ENCODE peak calls at places on chromosomes 13 and 19, in six cellular contexts. L, J, T, Y, X and G are unnamed samples.

GRCh38 chr19:7550987-7551761 is 15.7 kb downstream of the PNPLA6 start:
- DNase-seq in J (peak; percentile 56), T (peak; percentile 88), Y (peak; percentile 46), X (peak; percentile 41), L (peak; percentile 81), G (peak; percentile 6)

GRCh38 chr19:27744926-27745844 is 1467.8 kb downstream of the UQCRFS1 start:
- DNase-seq in Y (no peak), T (no peak), X (peak; percentile 5), L (no peak), J (no peak), G (no peak)

GRCh38 chr13:33249066-33249465 is 36.5 kb downstream of the STARD13 start:
- DNase-seq in J (no peak), L (no peak), X (no peak), T (no peak), Y (no peak), G (no peak)

GRCh38 chr19:14370169-14370998 is 10.9 kb upstream of the ADGRE5 start:
- DNase-seq in J (no peak), L (no peak), T (peak; percentile 68), Y (peak; percentile 82), X (no peak), G (peak; percentile 42)

GRCh38 chr19:34962945-34963530 is 991 bp downstream of the ZNF792 start:
- DNase-seq in L (no peak), J (no peak), X (no peak), Y (no peak), T (no peak), G (no peak)

GRCh38 chr19:47035127-47035494 is 13.3 kb downstream of the TMEM160 start:
- DNase-seq in T (no peak), J (no peak), Y (no peak), X (no peak), L (no peak), G (no peak)

GRCh38 chr13:110820311-110820710 is 94.6 kb downstream of the ANKRD10 start:
- DNase-seq in L (no peak), Y (no peak), T (no peak), X (no peak), J (no peak), G (no peak)

GRCh38 chr19:18232540-18233223 is 6.4 kb upstream of the PDE4C start:
- DNase-seq in X (no peak), T (no peak), Y (no peak), J (no peak), L (no peak), G (no peak)

GRCh38 chr19:42606660-42607351 is 12.1 kb upstream of the CEACAM8 start:
- DNase-seq in J (no peak), L (peak; percentile 56), Y (no peak), T (peak; percentile 91), X (no peak), G (peak; percentile 19)

GRCh38 chr19:47681936-47682335 is 31.3 kb upstream of the EHD2 start:
- DNase-seq in L (peak; percentile 41), Y (no peak), X (no peak), J (no peak), T (no peak), G (no peak)

GRCh38 chr19:16579381-16579780 is 7.2 kb upstream of the SLC35E1 start:
- DNase-seq in T (no peak), L (no peak), X (no peak), Y (no peak), J (no peak), G (no peak)

GRCh38 chr19:58357798-58358145 is 4.5 kb upstream of the A1BG start:
- DNase-seq in L (no peak), T (peak; percentile 39), J (no peak), Y (no peak), X (no peak), G (no peak)

GRCh38 chr13:66210677-66211076 is 1019.5 kb downstream of the PCDH9 start:
- DNase-seq in T (no peak), Y (no peak), L (no peak), J (no peak), X (no peak), G (no peak)

GRCh38 chr13:111551421-111551820 is 231.0 kb downstream of the TEX29 start:
- DNase-seq in L (no peak), Y (no peak), J (no peak), T (no peak), X (no peak), G (no peak)

GRCh38 chr19:7852851-7853759 is 21.1 kb downstream of the PRR36 start:
- DNase-seq in J (peak; percentile 49), X (no peak), L (peak; percentile 89), T (peak; percentile 90), Y (peak; percentile 63), G (peak; percentile 75)

GRCh38 chr19:19405919-19406877 is 723 bp downstream of the GATAD2A start:
- DNase-seq in X (no peak), J (peak; percentile 51), Y (peak; percentile 46), L (peak; percentile 76), T (peak; percentile 76), G (peak; percentile 17)

GRCh38 chr19:42433503-42434260 is 6.5 kb upstream of the LIPE start:
- DNase-seq in Y (peak; percentile 67), L (peak; percentile 81), J (peak; percentile 46), T (peak; percentile 78), X (peak; percentile 66), G (peak; percentile 69)

GRCh38 chr13:22311734-22312404 is 641.0 kb downstream of the FGF9 start:
- DNase-seq in L (no peak), Y (no peak), X (peak; percentile 47), T (no peak), J (peak; percentile 16), G (no peak)

GRCh38 chr13:111599791-111600190 is 279.3 kb downstream of the TEX29 start:
- DNase-seq in X (no peak), J (no peak), Y (no peak), L (no peak), T (no peak), G (no peak)

GRCh38 chr13:82412749-82413148 is 1469.5 kb downstream of the SLITRK1 start:
- DNase-seq in T (no peak), X (no peak), L (no peak), J (no peak), Y (no peak), G (no peak)

GRCh38 chr19:57903298-57904174 is 12.9 kb downstream of the ZNF417 start:
- DNase-seq in T (no peak), J (no peak), L (no peak), Y (no peak), X (no peak), G (no peak)

GRCh38 chr13:34913040-34913439 is 29.0 kb upstream of the NBEA start:
- DNase-seq in T (no peak), L (no peak), X (no peak), Y (no peak), J (no peak), G (no peak)

GRCh38 chr19:50334741-50335421 is 5.7 kb upstream of the KCNC3 start:
- DNase-seq in L (peak; percentile 51), Y (no peak), J (no peak), X (no peak), T (peak; percentile 38), G (no peak)
- H3K9me3 ChIP-seq in L (no peaks in the 10 kb centered on the region), Y (no peaks in the 10 kb centered on the region), J (no peaks in the 10 kb centered on the region), X (no peaks in the 10 kb centered on the region), T (no peaks in the 10 kb centered on the region), G (no peaks in the 10 kb centered on the region)

GRCh38 chr13:25186187-25186586 is 14.1 kb upstream of the AMER2 start:
- DNase-seq in L (no peak), X (no peak), Y (no peak), T (no peak), J (no peak), G (no peak)
- TF ChIP-seq CTCF in L (no peak), X (no peak), Y (no peak), T (no peak), J (no peak), G (no peak)

DNA sequence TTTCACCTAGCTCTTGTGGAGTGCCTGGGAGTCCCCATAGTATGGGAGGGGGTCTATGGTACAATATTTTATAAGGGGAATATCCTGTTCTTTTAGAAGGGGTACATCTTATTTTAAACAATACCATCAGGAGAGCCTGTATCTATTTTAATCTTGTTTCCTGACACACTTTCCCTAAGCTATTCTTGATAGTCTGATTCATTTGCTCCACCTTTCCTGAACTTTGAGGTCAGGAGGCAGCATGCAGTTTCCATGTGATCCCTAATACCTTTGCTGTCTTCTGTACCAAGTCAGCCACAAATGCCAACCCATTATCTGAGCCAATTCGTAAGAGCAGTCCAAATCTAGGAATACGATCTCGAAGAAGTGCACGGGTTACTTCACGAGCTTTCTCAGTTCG is 86.2 kb downstream of the SLC25A15 start:
- DNase-seq in Y (no peak), J (no peak), L (no peak), X (no peak), T (no peak), G (no peak)
- H3K9me3 ChIP-seq in Y (peaks cover 10% of the 10 kb centered on the region), J (no peaks in the 10 kb centered on the region), L (peaks cover 71% of the 10 kb centered on the region), X (peaks cover 60% of the 10 kb centered on the region), T (peaks cover 56% of the 10 kb centered on the region), G (peaks cover 64% of the 10 kb centered on the region)

DNA sequence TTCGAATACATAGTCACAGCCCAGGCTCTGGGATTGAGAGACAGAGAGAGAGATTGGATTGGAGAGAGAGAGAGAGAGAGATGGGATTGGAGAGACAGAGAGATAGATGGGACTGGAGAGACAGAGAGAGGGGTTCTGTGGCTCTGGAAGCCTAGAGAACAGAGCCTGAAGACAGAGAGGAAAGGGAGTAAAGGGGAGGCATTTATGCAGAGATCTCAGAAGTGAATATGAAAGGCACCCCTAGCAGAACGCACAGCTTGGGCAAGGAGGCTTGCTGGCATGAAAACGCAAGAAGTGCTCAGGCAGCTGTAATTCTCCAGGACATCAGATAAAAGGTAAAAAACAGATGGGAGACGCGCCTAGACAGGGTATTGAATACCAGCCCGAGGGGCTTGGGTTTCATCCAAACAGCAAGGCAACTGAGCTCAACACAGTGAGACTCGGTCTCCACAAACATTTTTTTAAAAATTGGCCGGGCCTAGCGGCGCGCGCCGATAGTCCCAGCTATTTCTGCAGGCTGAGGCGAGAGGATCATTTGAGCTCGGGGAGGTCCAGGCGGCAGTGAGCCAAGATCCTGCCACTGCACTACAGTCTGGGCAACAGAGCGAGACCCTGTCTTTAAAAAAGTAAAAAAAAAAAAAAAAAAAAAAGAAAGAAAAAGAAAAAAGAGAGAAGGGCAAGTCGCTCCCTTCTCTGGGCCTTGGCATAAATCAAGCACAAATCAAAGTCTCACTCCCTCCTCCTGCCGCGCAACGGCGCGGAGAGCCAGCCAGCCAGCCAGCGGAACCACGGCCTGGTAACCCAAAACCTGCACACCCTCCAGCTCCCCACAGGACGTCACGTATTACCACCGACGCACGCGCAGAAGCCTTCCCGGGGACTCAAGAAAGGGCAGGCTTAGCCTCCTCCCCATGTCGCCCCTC is 769 bp upstream of the PPP2R1A start:
- DNase-seq in T (peak; percentile 99), X (peak; percentile 24), Y (no peak), J (no peak), L (peak; percentile 100), G (no peak)
- TF ChIP-seq CTCF in T (no peak), X (no peak), Y (no peak), J (no peak), L (no peak), G (no peak)

DNA sequence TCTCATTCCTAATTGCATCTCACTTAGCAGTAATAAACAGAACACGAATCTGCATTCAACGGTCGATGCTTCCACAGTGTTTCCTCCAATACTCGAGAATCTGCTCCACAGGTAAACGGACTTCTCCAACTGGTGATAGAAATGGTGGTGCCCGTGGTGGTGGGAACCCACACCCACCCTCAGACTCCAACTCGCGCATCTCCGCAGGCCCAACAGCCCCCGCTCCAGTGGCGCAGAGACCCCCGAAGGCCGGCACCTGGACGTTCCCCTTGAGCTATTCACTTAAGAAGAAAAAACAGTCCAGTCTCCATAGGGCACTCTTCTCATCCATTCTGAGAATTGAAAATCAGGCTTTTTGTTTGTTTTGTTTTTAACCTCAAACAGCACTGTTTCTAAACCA is 13.8 kb upstream of the RASA3 start:
- DNase-seq in X (no peak), T (no peak), Y (no peak), J (no peak), L (peak; percentile 46), G (no peak)
- H3K9me3 ChIP-seq in X (no peaks in the 10 kb centered on the region), T (no peaks in the 10 kb centered on the region), Y (no peaks in the 10 kb centered on the region), J (no peaks in the 10 kb centered on the region), L (no peaks in the 10 kb centered on the region), G (no peaks in the 10 kb centered on the region)

GRCh38 chr13:112994781-112995355 is 25.9 kb downstream of the MCF2L start:
- DNase-seq in J (no peak), Y (no peak), T (peak; percentile 37), L (no peak), X (no peak), G (no peak)
- TF ChIP-seq CTCF in J (no peak), Y (no peak), T (no peak), L (no peak), X (no peak), G (no peak)